ENCODE peak calls at places on chromosomes 3 and 15, in five cellular contexts. One of them, this sample, is unnamed.
A peak's percentile ranks its signal among the peaks of the same experiment; 100 is the strongest.

GRCh38 chr3:19932422-19932821 is 1.6 kb downstream of the EFHB start:
- DNase-seq in uterus: no peak
- DNase-seq in body of pancreas: no peak
- DNase-seq in fibroblast of lung: no peak
- DNase-seq in SK-N-MC: no peak
- DNase-seq in this sample: no peak

GRCh38 chr15:42024303-42024702 is 3.5 kb upstream of the PLA2G4E start:
- DNase-seq in SK-N-MC: no peak
- DNase-seq in uterus: no peak
- DNase-seq in fibroblast of lung: no peak
- DNase-seq in body of pancreas: no peak
- DNase-seq in this sample: no peak

GRCh38 chr3:30286811-30287210 is 319.6 kb upstream of the TGFBR2 start:
- DNase-seq in fibroblast of lung: peak; percentile 15
- DNase-seq in uterus: no peak
- DNase-seq in SK-N-MC: no peak
- DNase-seq in body of pancreas: no peak
- DNase-seq in this sample: no peak

GRCh38 chr3:50226888-50227389 is 9.1 kb upstream of the GNAI2 start:
- DNase-seq in SK-N-MC: no peak
- DNase-seq in uterus: no peak
- DNase-seq in fibroblast of lung: peak; percentile 47
- DNase-seq in body of pancreas: no peak
- DNase-seq in this sample: no peak

GRCh38 chr15:32834156-32834555 is 116.4 kb downstream of the GREM1 start:
- DNase-seq in body of pancreas: no peak
- DNase-seq in fibroblast of lung: no peak
- DNase-seq in SK-N-MC: no peak
- DNase-seq in uterus: no peak
- DNase-seq in this sample: no peak

GRCh38 chr3:68009865-68010264 is 355.5 kb upstream of the SUCLG2 start:
- DNase-seq in SK-N-MC: no peak
- DNase-seq in body of pancreas: no peak
- DNase-seq in uterus: no peak
- DNase-seq in fibroblast of lung: no peak
- DNase-seq in this sample: no peak

GRCh38 chr3:109411547-109411946 is 74.2 kb upstream of the DPPA4 start:
- DNase-seq in body of pancreas: no peak
- DNase-seq in SK-N-MC: no peak
- DNase-seq in uterus: no peak
- DNase-seq in fibroblast of lung: no peak
- DNase-seq in this sample: no peak

GRCh38 chr15:37100109-37100873 is at the start of gene MEIS2:
- DNase-seq in fibroblast of lung: peak; percentile 97
- DNase-seq in SK-N-MC: no peak
- DNase-seq in uterus: peak; percentile 98
- DNase-seq in body of pancreas: peak; percentile 92
- DNase-seq in this sample: peak; percentile 94

GRCh38 chr3:195226900-195227447 is 44.0 kb downstream of the XXYLT1 start:
- DNase-seq in uterus: peak; percentile 15
- DNase-seq in fibroblast of lung: peak; percentile 31
- DNase-seq in body of pancreas: no peak
- DNase-seq in SK-N-MC: no peak
- DNase-seq in this sample: peak; percentile 14

GRCh38 chr3:74465652-74466415 is 148.6 kb downstream of the CNTN3 start:
- DNase-seq in body of pancreas: no peak
- DNase-seq in SK-N-MC: no peak
- DNase-seq in uterus: no peak
- DNase-seq in fibroblast of lung: peak; percentile 3
- DNase-seq in this sample: no peak

GRCh38 chr3:71488391-71488809 is 95.1 kb downstream of the FOXP1 start:
- DNase-seq in SK-N-MC: no peak
- DNase-seq in fibroblast of lung: no peak
- DNase-seq in body of pancreas: no peak
- DNase-seq in uterus: no peak
- DNase-seq in this sample: no peak

GRCh38 chr15:60520825-60521368 is 42.0 kb upstream of the ICE2 start:
- DNase-seq in uterus: peak; percentile 72
- DNase-seq in SK-N-MC: peak; percentile 60
- DNase-seq in fibroblast of lung: peak; percentile 76
- DNase-seq in body of pancreas: peak; percentile 68
- DNase-seq in this sample: peak; percentile 43

GRCh38 chr3:116256843-116257485 is 188.3 kb downstream of the LSAMP start:
- DNase-seq in SK-N-MC: no peak
- DNase-seq in body of pancreas: no peak
- DNase-seq in fibroblast of lung: no peak
- DNase-seq in uterus: no peak
- DNase-seq in this sample: no peak

GRCh38 chr3:39809995-39810595 is 686 bp downstream of the MYRIP start:
- DNase-seq in fibroblast of lung: no peak
- DNase-seq in uterus: no peak
- DNase-seq in body of pancreas: peak; percentile 36
- DNase-seq in SK-N-MC: no peak
- DNase-seq in this sample: no peak

GRCh38 chr3:3160826-3161225 is 18.7 kb downstream of the CRBN start:
- DNase-seq in fibroblast of lung: no peak
- DNase-seq in SK-N-MC: no peak
- DNase-seq in body of pancreas: no peak
- DNase-seq in uterus: no peak
- DNase-seq in this sample: no peak

GRCh38 chr15:45333550-45333949 is 44.8 kb downstream of the GATM start:
- DNase-seq in uterus: peak; percentile 36
- DNase-seq in fibroblast of lung: peak; percentile 35
- DNase-seq in SK-N-MC: no peak
- DNase-seq in body of pancreas: peak; percentile 56
- DNase-seq in this sample: peak; percentile 68

GRCh38 chr15:41603941-41604660 is 45.1 kb downstream of the TYRO3 start:
- DNase-seq in uterus: peak; percentile 78
- DNase-seq in fibroblast of lung: peak; percentile 89
- DNase-seq in SK-N-MC: no peak
- DNase-seq in body of pancreas: peak; percentile 65
- DNase-seq in this sample: peak; percentile 80

GRCh38 chr15:84685304-84685703 is 27.3 kb upstream of the NMB start:
- DNase-seq in body of pancreas: no peak
- DNase-seq in uterus: no peak
- DNase-seq in SK-N-MC: no peak
- DNase-seq in fibroblast of lung: peak; percentile 90
- DNase-seq in this sample: no peak

GRCh38 chr15:45179221-45179985 is 8.4 kb downstream of the SHF start:
- DNase-seq in uterus: no peak
- DNase-seq in SK-N-MC: no peak
- DNase-seq in body of pancreas: peak; percentile 53
- DNase-seq in fibroblast of lung: no peak
- DNase-seq in this sample: no peak

GRCh38 chr15:66738116-66738515 is 36.1 kb downstream of the SMAD6 start:
- DNase-seq in body of pancreas: no peak
- DNase-seq in uterus: no peak
- DNase-seq in fibroblast of lung: no peak
- DNase-seq in SK-N-MC: no peak
- DNase-seq in this sample: no peak

GRCh38 chr15:31494786-31495185 is 168.2 kb downstream of the KLF13 start:
- DNase-seq in SK-N-MC: no peak
- DNase-seq in fibroblast of lung: no peak
- DNase-seq in body of pancreas: no peak
- DNase-seq in uterus: no peak
- DNase-seq in this sample: no peak

GRCh38 chr3:28279770-28280169 is 38.4 kb downstream of the CMC1 start:
- DNase-seq in body of pancreas: no peak
- DNase-seq in SK-N-MC: no peak
- DNase-seq in fibroblast of lung: peak; percentile 76
- DNase-seq in uterus: no peak
- DNase-seq in this sample: no peak

GRCh38 chr3:113867506-113867905 is 28.9 kb downstream of the GRAMD1C start:
- DNase-seq in fibroblast of lung: no peak
- DNase-seq in uterus: no peak
- DNase-seq in SK-N-MC: no peak
- DNase-seq in body of pancreas: no peak
- DNase-seq in this sample: no peak

GRCh38 chr15:85597155-85597815 is 197.4 kb downstream of the KLHL25 start:
- DNase-seq in SK-N-MC: no peak
- DNase-seq in body of pancreas: no peak
- DNase-seq in fibroblast of lung: no peak
- DNase-seq in uterus: no peak
- DNase-seq in this sample: no peak

GRCh38 chr3:35900079-35900478 is 260.8 kb downstream of the ARPP21 start:
- DNase-seq in body of pancreas: no peak
- DNase-seq in fibroblast of lung: no peak
- DNase-seq in uterus: no peak
- DNase-seq in SK-N-MC: no peak
- DNase-seq in this sample: no peak

GRCh38 chr15:66288796-66289195 is 4.6 kb upstream of the DIS3L start:
- DNase-seq in fibroblast of lung: peak; percentile 75
- DNase-seq in uterus: no peak
- DNase-seq in body of pancreas: no peak
- DNase-seq in SK-N-MC: no peak
- DNase-seq in this sample: no peak

GRCh38 chr15:67109141-67110034 is 44.0 kb downstream of the SMAD3 start:
- DNase-seq in uterus: peak; percentile 71
- DNase-seq in fibroblast of lung: peak; percentile 99
- DNase-seq in SK-N-MC: no peak
- DNase-seq in body of pancreas: peak; percentile 60
- DNase-seq in this sample: peak; percentile 66

GRCh38 chr3:150411106-150411460 is 3.0 kb downstream of the TSC22D2 start:
- DNase-seq in uterus: no peak
- DNase-seq in fibroblast of lung: no peak
- DNase-seq in body of pancreas: no peak
- DNase-seq in SK-N-MC: no peak
- DNase-seq in this sample: no peak

GRCh38 chr3:159126261-159127020 is 324.6 kb downstream of the MFSD1 start:
- DNase-seq in body of pancreas: no peak
- DNase-seq in uterus: no peak
- DNase-seq in SK-N-MC: no peak
- DNase-seq in fibroblast of lung: no peak
- DNase-seq in this sample: no peak

GRCh38 chr3:45985532-45986302 is 9.9 kb downstream of the FYCO1 start:
- DNase-seq in uterus: peak; percentile 66
- DNase-seq in SK-N-MC: no peak
- DNase-seq in body of pancreas: no peak
- DNase-seq in fibroblast of lung: peak; percentile 24
- DNase-seq in this sample: no peak

GRCh38 chr3:178505832-178506231 is 30.4 kb upstream of the KCNMB2 start:
- DNase-seq in SK-N-MC: no peak
- DNase-seq in body of pancreas: no peak
- DNase-seq in fibroblast of lung: no peak
- DNase-seq in uterus: no peak
- DNase-seq in this sample: no peak

GRCh38 chr15:29890761-29891457 is 68.6 kb upstream of the TJP1 start:
- DNase-seq in body of pancreas: peak; percentile 51
- DNase-seq in fibroblast of lung: no peak
- DNase-seq in uterus: no peak
- DNase-seq in SK-N-MC: no peak
- DNase-seq in this sample: no peak

GRCh38 chr3:31973081-31973480 is 8.0 kb downstream of the OSBPL10 start:
- DNase-seq in uterus: no peak
- DNase-seq in body of pancreas: no peak
- DNase-seq in fibroblast of lung: no peak
- DNase-seq in SK-N-MC: no peak
- DNase-seq in this sample: no peak
- H3K4me3 ChIP-seq in uterus: no peak overlapping the region
- H3K4me3 ChIP-seq in body of pancreas: no peak overlapping the region
- H3K4me3 ChIP-seq in fibroblast of lung: no peak overlapping the region
- H3K4me3 ChIP-seq in SK-N-MC: no peak overlapping the region
- H3K4me3 ChIP-seq in this sample: no peak overlapping the region

GRCh38 chr3:32780735-32781210 is 37.0 kb upstream of the TRIM71 start:
- DNase-seq in body of pancreas: peak; percentile 34
- DNase-seq in uterus: no peak
- DNase-seq in SK-N-MC: no peak
- DNase-seq in fibroblast of lung: peak; percentile 43
- DNase-seq in this sample: peak; percentile 15
- H3K27ac ChIP-seq in body of pancreas: no peak overlapping the region
- H3K27ac ChIP-seq in uterus: no peak overlapping the region
- H3K27ac ChIP-seq in SK-N-MC: peak overlapping the region; percentile 31
- H3K27ac ChIP-seq in fibroblast of lung: no peak overlapping the region
- H3K27ac ChIP-seq in this sample: no peak overlapping the region

GRCh38 chr3:44734646-44735168 is 5.3 kb downstream of the ZNF501 start:
- DNase-seq in fibroblast of lung: peak; percentile 4
- DNase-seq in SK-N-MC: no peak
- DNase-seq in uterus: no peak
- DNase-seq in body of pancreas: no peak
- DNase-seq in this sample: no peak

DNA sequence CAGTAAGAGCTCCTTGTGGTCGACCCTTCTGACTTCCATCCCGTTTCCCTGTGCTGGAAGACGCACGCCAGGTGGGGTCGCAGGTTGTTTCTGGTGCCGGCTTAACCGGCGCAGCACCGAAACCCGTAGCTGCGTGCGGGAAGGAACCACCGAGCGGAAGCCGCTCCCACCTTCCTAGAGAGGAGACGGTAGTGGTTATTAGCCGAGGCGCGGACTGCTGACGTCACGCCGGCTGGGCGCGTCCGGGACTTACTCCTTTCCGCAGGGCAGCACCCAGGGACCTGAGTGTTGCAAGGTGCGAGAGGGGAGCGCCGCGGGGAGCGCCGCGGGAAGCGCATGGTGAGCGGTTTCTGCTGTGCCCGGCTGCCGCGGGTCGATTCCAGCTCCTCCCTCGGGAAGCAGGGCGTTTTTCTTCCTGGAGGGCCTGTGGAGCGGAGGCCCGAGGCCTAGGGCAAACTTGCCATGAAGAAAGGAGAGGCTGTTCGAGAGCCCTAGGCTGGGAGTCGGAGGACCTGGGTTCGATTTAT is at the start of gene ZNF501:
- DNase-seq in uterus: peak; percentile 93
- DNase-seq in fibroblast of lung: peak; percentile 96
- DNase-seq in body of pancreas: peak; percentile 94
- DNase-seq in SK-N-MC: no peak
- DNase-seq in this sample: peak; percentile 92
- H3K9me3 ChIP-seq in uterus: peaks cover 3% of the 10 kb centered on the region
- H3K9me3 ChIP-seq in fibroblast of lung: peaks cover 1% of the 10 kb centered on the region
- H3K9me3 ChIP-seq in body of pancreas: no peaks in the 10 kb centered on the region
- H3K9me3 ChIP-seq in SK-N-MC: no peaks in the 10 kb centered on the region
- H3K9me3 ChIP-seq in this sample: peaks cover 9% of the 10 kb centered on the region

DNA sequence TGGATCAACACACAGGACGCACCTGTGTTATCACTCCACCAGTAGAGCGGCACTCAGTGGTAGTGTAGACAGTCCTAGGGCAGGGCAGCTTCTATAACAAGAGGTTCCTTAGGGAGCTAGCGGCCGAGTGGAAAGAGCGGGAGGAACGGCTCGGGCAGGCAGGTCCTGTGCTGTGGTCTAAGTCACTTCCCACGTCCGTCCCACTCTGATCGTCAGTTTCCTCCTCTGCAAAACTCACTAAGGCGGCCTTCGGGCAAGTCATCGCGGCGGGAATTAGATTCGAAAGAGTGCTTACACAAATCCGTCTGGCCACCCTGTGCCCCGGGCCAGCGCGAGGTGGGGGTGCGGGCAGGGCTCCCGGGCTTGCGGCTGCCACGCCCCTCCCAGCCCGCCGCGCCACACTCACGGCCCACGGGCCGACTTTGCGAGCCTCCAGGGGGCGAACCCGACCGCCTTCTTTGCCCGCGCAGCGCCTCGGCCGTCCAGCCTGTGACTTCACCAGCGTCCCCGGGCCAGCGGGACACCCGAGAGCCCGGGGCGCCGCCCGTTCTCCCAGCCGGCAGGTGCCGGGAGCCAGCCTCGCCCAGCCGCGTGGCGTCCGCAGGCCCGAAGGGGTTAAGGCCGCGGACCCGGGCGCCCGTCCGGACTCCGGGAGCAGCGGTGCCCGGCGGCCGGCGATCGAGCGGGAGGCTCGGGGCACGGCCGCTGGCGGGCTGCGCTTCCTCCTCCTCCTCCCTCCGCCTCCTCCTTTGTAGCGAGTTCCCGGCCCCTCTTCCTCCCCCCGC is 426 bp upstream of the CORO2B start:
- DNase-seq in SK-N-MC: no peak
- DNase-seq in uterus: peak; percentile 80
- DNase-seq in body of pancreas: peak; percentile 51
- DNase-seq in fibroblast of lung: peak; percentile 75
- DNase-seq in this sample: peak; percentile 90
- H3K4me3 ChIP-seq in SK-N-MC: peak overlapping the region; percentile 92
- H3K4me3 ChIP-seq in uterus: peak overlapping the region; percentile 32
- H3K4me3 ChIP-seq in body of pancreas: no peak overlapping the region
- H3K4me3 ChIP-seq in fibroblast of lung: peak overlapping the region; percentile 52
- H3K4me3 ChIP-seq in this sample: peak overlapping the region; percentile 67